ENCODE peak calls at places on chromosome 5, in four cellular contexts. X is T1000, Y is hypothalamus, Z is DMS153. E is an unnamed sample.

GRCh38 chr5:133840168-133840567 is 128.3 kb downstream of the C5orf15 start:
- DNase-seq in X (no peak), Y (no peak), Z (no peak), E (no peak)

GRCh38 chr5:38994329-38994927 is 79.8 kb downstream of the RICTOR start:
- DNase-seq in X (no peak), Y (no peak), Z (no peak), E (peak; percentile 69)

GRCh38 chr5:180441577-180441976 is 52.6 kb upstream of the CNOT6 start:
- DNase-seq in X (no peak), Y (no peak), Z (no peak), E (no peak)

GRCh38 chr5:65760504-65761275 is 38.7 kb downstream of the NLN start:
- DNase-seq in X (no peak), Y (peak; percentile 18), Z (peak; percentile 36), E (peak; percentile 87)

GRCh38 chr5:178212241-178213002 is 8.1 kb downstream of the HNRNPAB start:
- DNase-seq in X (no peak), Y (no peak), Z (no peak), E (no peak)

GRCh38 chr5:143230676-143230996 is 172.8 kb downstream of the NR3C1 start:
- DNase-seq in X (no peak), Y (no peak), Z (no peak), E (no peak)

GRCh38 chr5:96329294-96329693 is 103.8 kb downstream of the PCSK1 start:
- DNase-seq in X (no peak), Y (no peak), Z (no peak), E (no peak)

GRCh38 chr5:178288373-178289368 is 56.1 kb upstream of the PHYKPL start:
- DNase-seq in X (no peak), Y (no peak), Z (peak; percentile 32), E (no peak)

GRCh38 chr5:27377626-27378025 is 339.2 kb upstream of the CDH9 start:
- DNase-seq in X (no peak), Y (no peak), Z (no peak), E (no peak)

GRCh38 chr5:66757219-66757833 is 161.1 kb downstream of the MAST4 start:
- DNase-seq in X (no peak), Y (no peak), Z (peak; percentile 27), E (peak; percentile 71)

GRCh38 chr5:93794954-93795353 is 53.6 kb upstream of the POU5F2 start:
- DNase-seq in X (no peak), Y (no peak), Z (peak; percentile 60), E (no peak)

GRCh38 chr5:125059255-125060050 is 313.0 kb upstream of the ZNF608 start:
- DNase-seq in X (no peak), Y (no peak), Z (no peak), E (no peak)

GRCh38 chr5:32499261-32499660 is 54.7 kb upstream of the ZFR start:
- DNase-seq in X (no peak), Y (no peak), Z (no peak), E (no peak)

GRCh38 chr5:139769477-139769876 is 26.1 kb upstream of the PSD2 start:
- DNase-seq in X (no peak), Y (no peak), Z (no peak), E (no peak)

GRCh38 chr5:90878549-90879196 is 320.1 kb downstream of the ADGRV1 start:
- DNase-seq in X (no peak), Y (no peak), Z (no peak), E (no peak)

GRCh38 chr5:79193643-79194042 is 42.3 kb upstream of the JMY start:
- DNase-seq in X (peak; percentile 11), Y (no peak), Z (no peak), E (no peak)

GRCh38 chr5:65535529-65535987 is 27.4 kb downstream of the CENPK start:
- DNase-seq in X (no peak), Y (no peak), Z (no peak), E (no peak)

GRCh38 chr5:674630-675011 is 18.5 kb downstream of the TPPP start:
- DNase-seq in X (no peak), Y (peak; percentile 14), Z (peak; percentile 32), E (no peak)

GRCh38 chr5:173334808-173335207 is 6.6 kb upstream of the STC2 start:
- DNase-seq in X (no peak), Y (no peak), Z (no peak), E (no peak)

GRCh38 chr5:13625616-13626198 is 318.8 kb downstream of the DNAH5 start:
- DNase-seq in X (no peak), Y (no peak), Z (no peak), E (no peak)

GRCh38 chr5:84480873-84481637 is 96.4 kb upstream of the EDIL3 start:
- DNase-seq in X (no peak), Y (no peak), Z (no peak), E (no peak)

GRCh38 chr5:73393606-73394489 is 54.7 kb downstream of the FOXD1 start:
- DNase-seq in X (no peak), Y (no peak), Z (no peak), E (no peak)

E was measured in MM.1S.